ENCODE peak calls at places on chromosomes 5 and 9, in nine cellular contexts. U is transverse colon; C is heart left ventricle; J is HCT116; D is Calu3; P is ovary; H is CD4-positive, alpha-beta T cell; A is endothelial cell; M is GM12878. N is an unnamed sample.

GRCh38 chr5:143116817-143117216 is 286.7 kb downstream of the NR3C1 start:
- DNase-seq in U (no peak), C (no peak), J (no peak), D (no peak), P (no peak), H (no peak), A (no peak), M (no peak), N (no peak)

GRCh38 chr5:91401175-91401574 is 18.1 kb upstream of the ARRDC3 start:
- DNase-seq in U (no peak), C (no peak), J (no peak), D (no peak), P (no peak), H (no peak), A (no peak), M (no peak), N (no peak)

GRCh38 chr5:3226171-3226570 is 369.5 kb upstream of the IRX1 start:
- DNase-seq in U (no peak), C (peak; percentile 55), J (no peak), D (no peak), P (no peak), H (no peak), A (no peak), M (no peak), N (no peak)

GRCh38 chr5:116861662-116862061 is 287.0 kb upstream of the SEMA6A start:
- DNase-seq in U (no peak), C (no peak), J (no peak), D (no peak), P (no peak), H (no peak), A (no peak), M (no peak), N (no peak)

GRCh38 chr5:55645304-55645703 is 66.8 kb downstream of the SLC38A9 start:
- DNase-seq in U (no peak), C (no peak), J (no peak), D (no peak), P (no peak), H (no peak), A (no peak), M (no peak), N (no peak)

GRCh38 chr5:172959824-172960799 is 888 bp downstream of the RPL26L1 start:
- DNase-seq in U (no peak), C (no peak), J (no peak), D (no peak), P (no peak), H (no peak), A (no peak), M (no peak), N (no peak)

GRCh38 chr9:121748080-121748479 is 96.6 kb downstream of the DAB2IP start:
- DNase-seq in U (no peak), C (no peak), J (no peak), D (no peak), P (no peak), H (no peak), A (no peak), M (no peak), N (no peak)

GRCh38 chr9:97468658-97469448 is 32.6 kb upstream of the TMOD1 start:
- DNase-seq in U (peak; percentile 75), C (peak; percentile 79), J (peak; percentile 28), D (peak; percentile 23), P (peak; percentile 77), H (peak; percentile 7), A (peak; percentile 69), M (peak; percentile 59), N (peak; percentile 52)

GRCh38 chr9:32672478-32672877 is 37.0 kb upstream of the TAF1L start:
- DNase-seq in U (no peak), C (no peak), J (no peak), D (no peak), P (no peak), H (no peak), A (no peak), M (no peak), N (no peak)

GRCh38 chr9:133115604-133116345 is 5.3 kb downstream of the RALGDS start:
- DNase-seq in U (no peak), C (peak; percentile 28), J (no peak), D (no peak), P (no peak), H (peak; percentile 9), A (no peak), M (peak; percentile 79), N (no peak)

GRCh38 chr5:141810702-141811101 is 67.5 kb downstream of the PCDH1 start:
- DNase-seq in U (no peak), C (no peak), J (no peak), D (no peak), P (no peak), H (no peak), A (no peak), M (no peak), N (no peak)

GRCh38 chr9:129999123-129999510 is 43.9 kb downstream of the FNBP1 start:
- DNase-seq in U (no peak), C (no peak), J (no peak), D (no peak), P (no peak), H (no peak), A (no peak), M (no peak), N (no peak)

GRCh38 chr5:146633273-146633672 is 117.3 kb upstream of the GPR151 start:
- DNase-seq in U (no peak), C (no peak), J (no peak), D (no peak), P (no peak), H (no peak), A (no peak), M (no peak), N (no peak)

DNA sequence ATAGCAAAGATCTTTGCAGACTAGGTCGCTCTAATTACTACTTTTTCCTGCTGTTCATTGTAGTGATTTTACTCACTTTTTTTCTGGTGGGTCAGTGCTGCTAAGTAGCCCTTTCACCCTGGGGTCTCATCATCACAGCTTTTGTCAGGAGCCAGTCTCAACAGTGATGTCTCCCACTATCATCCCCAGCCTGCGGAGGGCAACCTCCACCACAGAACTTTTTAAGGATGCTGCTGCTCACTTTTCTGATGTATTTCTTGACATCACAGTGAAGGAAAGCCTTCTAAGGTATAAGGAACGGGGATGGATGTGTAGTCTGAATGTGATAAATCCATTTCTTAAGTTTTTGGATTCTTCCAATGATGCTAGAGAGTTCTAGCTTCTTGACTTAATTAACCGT is 242.5 kb upstream of the RIOK2 start:
- DNase-seq in U (no peak), C (no peak), J (no peak), D (no peak), P (no peak), H (no peak), A (peak; percentile 28), M (no peak), N (no peak)
- TF ChIP-seq CTCF in U (peak; percentile 10), C (peak; percentile 33), J (peak; percentile 39), D (no peak), P (no peak), H (no peak), A (no peak), M (peak; percentile 42), N (peak; percentile 19)

GRCh38 chr9:3474821-3475220 is 51.0 kb downstream of the RFX3 start:
- DNase-seq in U (no peak), C (no peak), J (no peak), D (no peak), P (no peak), H (no peak), A (no peak), M (no peak), N (no peak)

GRCh38 chr9:3473402-3473801 is 52.4 kb downstream of the RFX3 start:
- DNase-seq in U (no peak), C (no peak), J (no peak), D (no peak), P (no peak), H (no peak), A (no peak), M (no peak), N (no peak)

GRCh38 chr9:3477236-3477834 is 48.5 kb downstream of the RFX3 start:
- DNase-seq in U (no peak), C (no peak), J (no peak), D (no peak), P (no peak), H (no peak), A (no peak), M (peak; percentile 57), N (no peak)

GRCh38 chr9:3478549-3478953 is 47.2 kb downstream of the RFX3 start:
- DNase-seq in U (no peak), C (no peak), J (no peak), D (peak; percentile 25), P (no peak), H (no peak), A (no peak), M (peak; percentile 74), N (no peak)

GRCh38 chr9:3475300-3476020 is 50.3 kb downstream of the RFX3 start:
- DNase-seq in U (no peak), C (no peak), J (no peak), D (peak; percentile 44), P (no peak), H (peak; percentile 5), A (no peak), M (peak; percentile 78), N (no peak)
- TF ChIP-seq CTCF in U (no peak), C (no peak), J (no peak), D (no peak), P (no peak), H (no peak), A (no peak), M (peak; percentile 19), N (no peak)

DNA sequence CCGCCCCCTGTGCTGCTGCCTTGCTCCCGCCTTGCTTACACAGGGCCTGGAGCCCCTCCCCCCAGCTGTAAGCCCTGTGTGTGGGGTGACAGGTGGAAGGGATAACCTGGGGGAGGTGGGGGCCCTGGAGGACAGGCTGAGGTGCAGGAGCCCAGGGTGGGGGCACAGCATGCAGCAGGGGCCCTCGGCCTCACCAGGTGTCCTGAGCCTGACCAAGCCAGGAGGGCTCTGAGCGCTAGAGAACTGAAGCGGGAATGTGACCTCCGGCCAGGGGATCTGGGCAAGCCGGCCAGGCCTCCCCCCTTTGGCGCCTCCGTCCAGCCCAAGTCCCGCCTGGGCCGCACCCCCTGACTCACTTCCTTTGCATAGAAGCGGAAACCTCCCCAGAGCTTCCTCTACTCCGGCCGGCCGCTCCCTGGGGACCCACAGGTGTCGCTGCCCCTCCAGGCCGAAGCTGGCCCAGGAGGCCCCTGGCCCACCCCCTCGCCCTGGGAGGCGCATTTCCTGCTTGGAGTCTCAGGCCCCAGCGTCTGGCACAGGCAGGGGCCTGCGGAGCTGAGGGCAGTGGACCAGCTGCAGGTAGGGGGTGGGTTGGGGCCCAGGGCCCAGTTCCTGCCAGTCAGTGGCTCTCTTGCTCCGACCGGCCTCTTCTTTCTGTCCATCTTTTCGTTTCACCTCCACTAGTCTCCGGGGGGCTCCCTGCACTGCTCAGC is at the start of gene TOR4A:
- DNase-seq in U (peak; percentile 93), C (peak; percentile 94), J (peak; percentile 80), D (peak; percentile 94), P (peak; percentile 87), H (no peak), A (peak; percentile 86), M (peak; percentile 42), N (no peak)
- TF ChIP-seq CTCF in U (peak; percentile 21), C (peak; percentile 23), J (peak; percentile 58), D (no peak), P (no peak), H (no peak), A (no peak), M (peak; percentile 28), N (peak; percentile 28)

DNA sequence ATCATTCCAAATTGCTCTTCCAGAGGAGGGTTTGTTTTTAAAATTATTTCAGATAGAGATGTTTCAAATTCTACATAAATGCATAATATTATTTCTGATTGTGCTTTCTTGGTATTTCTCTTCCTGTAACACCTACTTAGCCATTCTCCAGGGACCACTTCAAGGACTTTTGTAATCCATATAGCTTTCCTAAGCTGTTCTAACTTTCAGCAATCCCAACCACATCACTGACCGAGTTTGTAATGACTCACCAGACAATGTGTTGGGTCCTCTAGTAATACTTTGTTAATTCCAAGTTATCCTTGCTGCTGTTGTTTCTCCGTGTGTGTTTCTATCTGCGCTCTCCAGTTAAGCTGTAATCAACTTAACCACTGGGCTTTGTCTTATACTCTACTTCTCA is 143.6 kb upstream of the CCDC152 start:
- DNase-seq in U (no peak), C (no peak), J (no peak), D (no peak), P (no peak), H (no peak), A (no peak), M (no peak), N (no peak)
- TF ChIP-seq CTCF in U (no peak), C (no peak), J (no peak), D (no peak), P (no peak), H (no peak), A (no peak), M (no peak), N (no peak)